ENCODE peak calls at places on chromosomes 4 and X, in seven cellular contexts. K is right lobe of liver, I is psoas muscle, A is testis, W is nephron progenitor cell, Y is gastrocnemius medialis, G is lung. C is an unnamed sample.

GRCh38 chr4:107854326-107855030 is 29.7 kb downstream of the SGMS2 start:
- DNase-seq in A (no peak), I (no peak), G (no peak), Y (no peak), W (no peak), K (no peak), C (no peak)

GRCh38 chrX:45710081-45710801 is 509.6 kb upstream of the DIPK2B start:
- DNase-seq in A (no peak), K (no peak), I (no peak), Y (no peak), W (no peak), G (no peak), C (no peak)

GRCh38 chr4:132557660-132558059 is 591.4 kb upstream of the PCDH10 start:
- DNase-seq in W (no peak), I (no peak), A (no peak), G (no peak), Y (no peak), K (no peak), C (no peak)

GRCh38 chr4:169272265-169272886 is 1.6 kb upstream of the SH3RF1 start:
- DNase-seq in I (no peak), G (no peak), A (no peak), Y (no peak), W (no peak), K (no peak), C (no peak)

GRCh38 chr4:22417408-22417807 is 98.5 kb downstream of the ADGRA3 start:
- DNase-seq in A (no peak), Y (no peak), I (no peak), K (no peak), W (no peak), G (no peak), C (no peak)

GRCh38 chrX:44247468-44247867 is 96.0 kb downstream of the EFHC2 start:
- DNase-seq in K (no peak), G (no peak), W (no peak), A (no peak), I (no peak), Y (no peak), C (no peak)

GRCh38 chr4:173878701-173879100 is 348.7 kb upstream of the HAND2 start:
- DNase-seq in K (no peak), W (no peak), A (no peak), I (no peak), G (no peak), Y (no peak), C (no peak)

GRCh38 chrX:148043456-148043855 is 62.3 kb downstream of the FMR1NB start:
- DNase-seq in I (no peak), A (no peak), W (no peak), Y (no peak), G (no peak), K (no peak), C (no peak)

GRCh38 chrX:1481636-1482529 is 29.2 kb upstream of the ASMTL start:
- DNase-seq in G (peak; percentile 63), I (peak; percentile 34), W (peak; percentile 31), Y (peak; percentile 31), A (peak; percentile 64), K (peak; percentile 76), C (no peak)

GRCh38 chr4:126455865-126456264 is 1141.1 kb downstream of the FAT4 start:
- DNase-seq in W (no peak), I (no peak), Y (no peak), G (no peak), A (no peak), K (no peak), C (no peak)

GRCh38 chr4:189090174-189090814 is 850.4 kb upstream of the FRG1 start:
- DNase-seq in W (peak; percentile 10), I (no peak), G (no peak), A (no peak), Y (no peak), K (no peak), C (no peak)

GRCh38 chr4:51840791-51841190 is 2.2 kb upstream of the DCUN1D4 start:
- DNase-seq in I (no peak), Y (no peak), K (no peak), A (no peak), G (no peak), W (no peak), C (no peak)

GRCh38 chr4:159075531-159075932 is 27.3 kb upstream of the RAPGEF2 start:
- DNase-seq in G (no peak), W (no peak), A (no peak), I (no peak), Y (no peak), K (no peak), C (no peak)

GRCh38 chr4:7073526-7074390 is 5.9 kb upstream of the GRPEL1 start:
- DNase-seq in Y (no peak), G (no peak), W (peak; percentile 70), K (no peak), I (no peak), A (peak; percentile 66), C (no peak)

GRCh38 chrX:24424948-24425347 is 40.1 kb upstream of the PDK3 start:
- DNase-seq in I (peak; percentile 53), Y (no peak), G (no peak), K (no peak), W (no peak), A (peak; percentile 60), C (peak; percentile 38)

GRCh38 chr4:52904421-52904820 is 42.3 kb downstream of the RASL11B start:
- DNase-seq in W (no peak), G (no peak), A (no peak), Y (no peak), K (no peak), I (no peak), C (no peak)

GRCh38 chr4:187124311-187124710 is 400.7 kb upstream of the FAT1 start:
- DNase-seq in Y (no peak), A (no peak), I (no peak), K (no peak), W (no peak), G (no peak), C (no peak)

GRCh38 chrX:106397788-106398538 is 213.8 kb upstream of the RADX start:
- DNase-seq in I (no peak), A (no peak), Y (no peak), G (no peak), K (no peak), W (no peak), C (no peak)

GRCh38 chr4:25817059-25817681 is 45.6 kb downstream of the SEL1L3 start:
- DNase-seq in A (no peak), K (no peak), G (no peak), Y (no peak), I (no peak), W (no peak), C (no peak)

GRCh38 chr4:61298178-61298740 is 98.1 kb downstream of the ADGRL3 start:
- DNase-seq in K (no peak), I (no peak), A (no peak), G (no peak), Y (no peak), W (no peak), C (no peak)

GRCh38 chrX:1592128-1592862 is 891 bp downstream of the AKAP17A start:
- DNase-seq in K (peak; percentile 60), Y (no peak), I (no peak), G (no peak), A (no peak), W (peak; percentile 37), C (no peak)

GRCh38 chr4:152719856-152720556 is 40.2 kb upstream of the TMEM154 start:
- DNase-seq in W (no peak), Y (no peak), K (no peak), G (no peak), A (no peak), I (no peak), C (no peak)

GRCh38 chr4:139633661-139634060 is 32.0 kb upstream of the MGST2 start:
- DNase-seq in I (peak; percentile 22), Y (no peak), A (peak; percentile 53), W (no peak), G (no peak), K (no peak), C (no peak)
- TF ChIP-seq CTCF in I (peak; percentile 51), Y (peak; percentile 41), A (peak; percentile 41), W (peak; percentile 39), G (no peak), K (peak; percentile 44), C (peak; percentile 49)

DNA sequence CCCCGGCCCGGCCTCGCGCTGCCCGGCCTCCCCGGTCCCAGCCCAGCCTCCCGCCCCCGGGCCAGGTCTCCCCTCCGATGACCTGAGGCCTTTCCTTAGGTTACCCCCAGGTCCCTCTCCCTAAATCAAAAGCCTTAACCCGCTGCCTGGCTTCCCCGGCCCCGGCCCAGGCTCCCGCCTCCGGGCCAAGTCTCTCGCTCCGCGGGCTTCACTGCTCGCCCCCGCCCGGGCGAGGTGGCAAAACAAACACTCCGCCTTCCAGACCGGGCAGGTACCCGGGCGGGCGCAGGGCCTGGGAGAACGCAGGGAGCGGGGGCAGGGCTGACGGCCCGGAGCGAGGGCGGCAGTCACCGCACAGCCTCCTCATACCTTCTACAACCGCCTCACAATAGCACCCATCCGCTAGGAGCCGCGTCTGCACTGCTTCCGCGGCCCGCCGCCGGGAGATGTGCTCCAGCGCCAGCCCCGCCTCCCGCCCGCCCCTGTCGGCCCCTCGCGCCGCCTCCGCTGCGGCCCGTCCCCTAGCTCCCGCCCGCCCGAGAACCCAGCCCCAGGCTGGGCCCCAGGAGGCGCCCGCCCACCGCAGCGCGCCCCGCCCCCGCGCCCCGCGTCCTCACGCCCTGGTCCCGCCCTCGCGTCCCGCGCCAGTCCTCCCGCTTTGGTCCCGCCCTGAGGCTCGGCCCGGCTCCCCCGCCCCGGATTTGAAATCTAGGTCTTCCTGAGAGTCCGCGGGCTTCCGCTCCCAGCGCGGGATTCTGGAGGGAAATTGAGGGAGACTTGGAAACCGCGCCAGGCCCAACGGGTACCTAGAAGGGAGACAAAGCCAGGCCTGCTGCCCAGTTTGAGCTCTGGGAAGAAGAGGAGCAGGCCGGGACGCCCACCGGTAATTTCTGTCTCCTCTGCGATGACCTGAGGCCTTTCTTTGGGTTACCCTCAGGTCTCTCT is at the start of the genes CASP3 and PRIMPOL:
- DNase-seq in W (peak; percentile 97), I (peak; percentile 98), G (peak; percentile 96), A (peak; percentile 96), Y (peak; percentile 93), K (peak; percentile 99), C (peak; percentile 67)
- TF ChIP-seq CTCF in W (no peak), I (peak; percentile 29), G (no peak), A (no peak), Y (no peak), K (peak; percentile 13), C (peak; percentile 19)

GRCh38 chr4:75285837-75286236 is 228.4 kb downstream of the RCHY1 start:
- DNase-seq in A (no peak), Y (no peak), G (no peak), K (no peak), W (no peak), I (no peak), C (no peak)

GRCh38 chr4:75287738-75288517 is 226.3 kb downstream of the RCHY1 start:
- DNase-seq in I (no peak), G (no peak), A (peak; percentile 15), Y (no peak), K (no peak), W (no peak), C (no peak)

GRCh38 chr4:75289843-75290616 is 224.2 kb downstream of the RCHY1 start:
- DNase-seq in K (no peak), A (peak; percentile 19), I (no peak), Y (no peak), G (no peak), W (peak; percentile 45), C (no peak)
- TF ChIP-seq CTCF in K (peak; percentile 9), A (no peak), I (peak; percentile 11), Y (no peak), G (no peak), W (peak; percentile 38), C (no peak)

DNA sequence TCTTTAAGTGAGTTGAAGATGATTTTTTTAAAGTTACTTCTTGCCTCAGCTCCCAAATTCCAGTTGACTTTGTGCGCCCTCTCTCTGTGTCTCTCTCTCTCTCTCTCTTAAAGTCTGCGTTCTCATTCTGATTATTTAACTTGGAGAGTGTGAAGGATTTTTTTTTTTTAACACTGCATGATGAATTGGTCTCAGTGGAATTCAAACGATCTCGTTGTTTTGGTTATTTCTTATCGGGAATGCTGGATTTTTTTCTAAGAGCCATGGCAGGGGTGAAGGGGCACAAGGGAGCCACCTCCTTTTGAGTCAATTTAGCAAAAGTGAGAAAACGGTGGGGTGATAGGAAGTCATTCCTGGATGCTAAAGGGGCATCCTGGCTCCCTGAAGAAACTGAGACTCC is 176.1 kb downstream of the SHROOM3 start:
- DNase-seq in G (no peak), A (no peak), W (no peak), Y (no peak), I (no peak), K (no peak), C (no peak)
- TF ChIP-seq CTCF in G (no peak), A (no peak), W (no peak), Y (no peak), I (no peak), K (no peak), C (no peak)

C was measured in thoracic aorta.